ENCODE peak calls at places on chromosomes 13 and 19, in five cellular contexts. One of them, this sample, is unnamed.

GRCh38 chr13:111899714-111900389 is 167.1 kb upstream of the SOX1 start:
- DNase-seq in K562: no peak
- DNase-seq in H1: no peak
- DNase-seq in GM12878: no peak
- DNase-seq in SK-N-SH: no peak
- DNase-seq in this sample: no peak

GRCh38 chr13:24307211-24308067 is 1.9 kb upstream of the C1QTNF9 start:
- DNase-seq in K562: no peak
- DNase-seq in SK-N-SH: no peak
- DNase-seq in H1: no peak
- DNase-seq in GM12878: no peak
- DNase-seq in this sample: no peak

GRCh38 chr13:34620073-34620858 is 321.8 kb upstream of the NBEA start:
- DNase-seq in K562: no peak
- DNase-seq in GM12878: no peak
- DNase-seq in SK-N-SH: peak
- DNase-seq in H1: no peak
- DNase-seq in this sample: no peak

GRCh38 chr19:53332484-53332883 is 1.1 kb upstream of the ZNF845 start:
- DNase-seq in SK-N-SH: no peak
- DNase-seq in K562: no peak
- DNase-seq in H1: no peak
- DNase-seq in GM12878: no peak
- DNase-seq in this sample: no peak

GRCh38 chr13:68976287-68976686 is 1131.3 kb upstream of the ATXN8OS start:
- DNase-seq in K562: no peak
- DNase-seq in H1: no peak
- DNase-seq in GM12878: no peak
- DNase-seq in SK-N-SH: no peak
- DNase-seq in this sample: no peak

GRCh38 chr19:8566855-8567254 is 10.4 kb downstream of the MYO1F start:
- DNase-seq in H1: no peak
- DNase-seq in GM12878: no peak
- DNase-seq in SK-N-SH: no peak
- DNase-seq in K562: no peak
- DNase-seq in this sample: no peak

GRCh38 chr13:100694722-100695644 is 20.4 kb upstream of the TMTC4 start:
- DNase-seq in K562: peak
- DNase-seq in GM12878: no peak
- DNase-seq in H1: peak
- DNase-seq in SK-N-SH: peak
- DNase-seq in this sample: no peak

GRCh38 chr19:35755550-35756371 is 1.1 kb downstream of the HSPB6 start:
- DNase-seq in H1: no peak
- DNase-seq in GM12878: no peak
- DNase-seq in K562: no peak
- DNase-seq in SK-N-SH: no peak
- DNase-seq in this sample: no peak

GRCh38 chr19:56566904-56567273 is 379 bp upstream of the ZNF470 start:
- DNase-seq in K562: no peak
- DNase-seq in GM12878: no peak
- DNase-seq in SK-N-SH: peak
- DNase-seq in H1: no peak
- DNase-seq in this sample: peak

GRCh38 chr13:85985791-85986190 is 186.6 kb upstream of the SLITRK6 start:
- DNase-seq in GM12878: no peak
- DNase-seq in H1: no peak
- DNase-seq in K562: no peak
- DNase-seq in SK-N-SH: no peak
- DNase-seq in this sample: no peak

GRCh38 chr13:98842074-98842473 is 89.6 kb upstream of the SLC15A1 start:
- DNase-seq in K562: no peak
- DNase-seq in GM12878: no peak
- DNase-seq in SK-N-SH: no peak
- DNase-seq in H1: no peak
- DNase-seq in this sample: no peak

GRCh38 chr13:93624371-93624777 is 397.8 kb downstream of the GPC6 start:
- DNase-seq in GM12878: no peak
- DNase-seq in SK-N-SH: no peak
- DNase-seq in H1: no peak
- DNase-seq in K562: no peak
- DNase-seq in this sample: no peak

GRCh38 chr13:36965767-36966166 is 33.4 kb downstream of the ALG5 start:
- DNase-seq in H1: no peak
- DNase-seq in SK-N-SH: no peak
- DNase-seq in GM12878: no peak
- DNase-seq in K562: no peak
- DNase-seq in this sample: no peak

GRCh38 chr19:45767881-45768643 is 990 bp downstream of the SIX5 start:
- DNase-seq in K562: peak
- DNase-seq in SK-N-SH: peak
- DNase-seq in GM12878: no peak
- DNase-seq in H1: no peak
- DNase-seq in this sample: peak

GRCh38 chr13:76884167-76884566 is 2.0 kb downstream of the KCTD12 start:
- DNase-seq in SK-N-SH: no peak
- DNase-seq in H1: peak
- DNase-seq in GM12878: no peak
- DNase-seq in K562: no peak
- DNase-seq in this sample: no peak

GRCh38 chr13:80841346-80841882 is 500.5 kb upstream of the SPRY2 start:
- DNase-seq in H1: no peak
- DNase-seq in GM12878: no peak
- DNase-seq in K562: no peak
- DNase-seq in SK-N-SH: no peak
- DNase-seq in this sample: no peak

GRCh38 chr19:31350693-31351211 is 1.5 kb upstream of the TSHZ3 start:
- DNase-seq in H1: no peak
- DNase-seq in K562: peak
- DNase-seq in GM12878: no peak
- DNase-seq in SK-N-SH: peak
- DNase-seq in this sample: no peak

GRCh38 chr13:94548382-94549240 is 47.3 kb downstream of the TGDS start:
- DNase-seq in H1: peak
- DNase-seq in K562: no peak
- DNase-seq in SK-N-SH: peak
- DNase-seq in GM12878: peak
- DNase-seq in this sample: no peak

GRCh38 chr13:111095031-111095840 is 19.9 kb upstream of the ARHGEF7 start:
- DNase-seq in SK-N-SH: no peak
- DNase-seq in H1: no peak
- DNase-seq in GM12878: no peak
- DNase-seq in K562: no peak
- DNase-seq in this sample: no peak

GRCh38 chr19:11089254-11090013 is at the start of gene LDLR:
- DNase-seq in SK-N-SH: peak
- DNase-seq in K562: peak
- DNase-seq in GM12878: peak
- DNase-seq in H1: peak
- DNase-seq in this sample: peak
- TF ChIP-seq GABPA in SK-N-SH: no peak
- TF ChIP-seq GABPA in K562: no peak
- TF ChIP-seq GABPA in GM12878: no peak
- TF ChIP-seq GABPA in H1: no peak
- TF ChIP-seq GABPA in this sample: no peak

GRCh38 chr19:6048808-6049405 is 61.4 kb downstream of the RFX2 start:
- DNase-seq in H1: no peak
- DNase-seq in GM12878: peak
- DNase-seq in SK-N-SH: peak
- DNase-seq in K562: peak
- DNase-seq in this sample: peak

GRCh38 chr19:6045108-6045507 is 65.2 kb downstream of the RFX2 start:
- DNase-seq in H1: no peak
- DNase-seq in GM12878: no peak
- DNase-seq in K562: no peak
- DNase-seq in SK-N-SH: no peak
- DNase-seq in this sample: no peak

GRCh38 chr19:6048348-6048747 is 62.0 kb downstream of the RFX2 start:
- DNase-seq in GM12878: no peak
- DNase-seq in SK-N-SH: peak
- DNase-seq in H1: no peak
- DNase-seq in K562: no peak
- DNase-seq in this sample: no peak

GRCh38 chr19:6047256-6047655 is 63.0 kb downstream of the RFX2 start:
- DNase-seq in H1: no peak
- DNase-seq in K562: no peak
- DNase-seq in GM12878: no peak
- DNase-seq in SK-N-SH: no peak
- DNase-seq in this sample: no peak

GRCh38 chr19:6047741-6048231 is 62.5 kb downstream of the RFX2 start:
- DNase-seq in SK-N-SH: peak
- DNase-seq in GM12878: no peak
- DNase-seq in K562: peak
- DNase-seq in H1: no peak
- DNase-seq in this sample: no peak
- TF ChIP-seq CTCF in SK-N-SH: peak
- TF ChIP-seq CTCF in GM12878: peak
- TF ChIP-seq CTCF in K562: peak
- TF ChIP-seq CTCF in H1: peak
- TF ChIP-seq CTCF in this sample: peak

GRCh38 chr13:48320396-48320790 is 16.8 kb downstream of the RB1 start:
- DNase-seq in GM12878: no peak
- DNase-seq in K562: no peak
- DNase-seq in SK-N-SH: no peak
- DNase-seq in H1: no peak
- DNase-seq in this sample: no peak
- H3K4me3 ChIP-seq in GM12878: no peak
- H3K4me3 ChIP-seq in K562: no peak
- H3K4me3 ChIP-seq in SK-N-SH: no peak
- H3K4me3 ChIP-seq in H1: no peak
- H3K4me3 ChIP-seq in this sample: no peak

GRCh38 chr19:40393894-40394815 is 4.2 kb upstream of the HIPK4 start:
- DNase-seq in SK-N-SH: no peak
- DNase-seq in H1: no peak
- DNase-seq in GM12878: no peak
- DNase-seq in K562: no peak
- DNase-seq in this sample: no peak

GRCh38 chr19:40390084-40390742 is at the start of gene HIPK4:
- DNase-seq in K562: no peak
- DNase-seq in GM12878: no peak
- DNase-seq in H1: no peak
- DNase-seq in SK-N-SH: no peak
- DNase-seq in this sample: no peak

GRCh38 chr19:40394816-40395210 is 4.8 kb upstream of the HIPK4 start:
- DNase-seq in GM12878: no peak
- DNase-seq in SK-N-SH: no peak
- DNase-seq in K562: no peak
- DNase-seq in H1: no peak
- DNase-seq in this sample: no peak

GRCh38 chr19:40392123-40392522 is 2.1 kb upstream of the HIPK4 start:
- DNase-seq in SK-N-SH: no peak
- DNase-seq in GM12878: no peak
- DNase-seq in K562: peak
- DNase-seq in H1: no peak
- DNase-seq in this sample: no peak

DNA sequence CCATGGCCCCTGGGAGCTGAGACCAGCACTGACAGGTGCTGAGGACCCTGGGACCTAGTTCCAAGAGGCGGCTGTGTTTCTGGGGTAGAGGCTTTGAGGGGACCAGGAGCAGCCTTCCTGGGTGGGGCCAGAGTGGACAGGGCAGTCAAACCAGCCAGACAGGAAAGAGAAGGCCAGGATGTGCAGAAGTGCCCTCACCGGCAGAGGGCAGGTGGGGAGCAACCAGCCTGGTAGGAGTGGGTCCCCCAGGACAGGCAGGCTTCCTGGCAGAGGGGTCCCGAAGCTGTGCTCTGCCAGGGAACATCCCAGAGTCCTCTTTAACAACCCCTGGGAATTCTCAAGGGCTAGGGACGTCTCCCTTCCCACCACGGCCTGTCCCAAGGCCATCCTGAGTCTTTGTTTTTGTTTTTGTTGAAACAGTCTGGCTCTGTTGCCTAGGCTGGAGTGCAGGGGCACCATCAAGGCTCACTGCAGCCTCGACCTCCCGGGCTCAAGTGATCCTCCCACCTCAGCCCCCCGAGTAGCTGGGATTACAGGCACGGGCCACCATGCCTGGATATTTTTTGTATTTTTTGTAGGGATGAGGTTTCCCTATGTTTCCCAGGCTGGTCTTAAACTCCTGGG is 3.0 kb upstream of the HIPK4 start:
- DNase-seq in K562: no peak
- DNase-seq in GM12878: no peak
- DNase-seq in SK-N-SH: no peak
- DNase-seq in H1: no peak
- DNase-seq in this sample: no peak
- TF ChIP-seq GABPA in K562: no peak
- TF ChIP-seq GABPA in GM12878: no peak
- TF ChIP-seq GABPA in SK-N-SH: no peak
- TF ChIP-seq GABPA in H1: no peak
- TF ChIP-seq GABPA in this sample: no peak

DNA sequence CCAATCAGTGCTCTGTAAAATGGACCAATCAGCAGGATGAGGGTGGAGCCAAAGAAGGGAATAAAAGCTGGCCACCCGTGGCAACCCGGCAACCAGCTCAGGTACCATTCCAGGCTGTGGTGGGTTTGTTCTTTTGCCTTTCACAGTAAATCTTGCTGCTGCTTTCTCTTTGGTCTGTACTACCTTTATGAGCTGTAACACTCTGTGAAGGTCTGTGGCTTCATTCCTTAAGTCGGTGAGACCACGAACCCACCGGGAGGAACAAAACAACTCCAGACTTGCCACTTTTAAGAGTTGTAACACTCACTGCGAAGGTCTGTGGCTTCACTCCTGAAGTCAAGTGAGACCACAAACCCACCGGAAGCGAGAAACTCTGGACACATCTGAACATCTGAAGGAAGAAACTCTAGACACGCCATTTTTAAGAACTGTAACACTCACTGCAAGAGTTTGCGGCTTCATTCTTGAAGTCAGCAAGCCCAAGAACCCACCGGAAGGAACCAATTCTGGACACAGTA is 16.5 kb upstream of the SPACA6 start:
- DNase-seq in K562: no peak
- DNase-seq in H1: no peak
- DNase-seq in GM12878: no peak
- DNase-seq in SK-N-SH: no peak
- DNase-seq in this sample: no peak
- TF ChIP-seq CTCF in K562: no peak
- TF ChIP-seq CTCF in H1: no peak
- TF ChIP-seq CTCF in GM12878: no peak
- TF ChIP-seq CTCF in SK-N-SH: no peak
- TF ChIP-seq CTCF in this sample: no peak

GRCh38 chr13:33034897-33035296 is 18.7 kb downstream of the KL start:
- DNase-seq in H1: no peak
- DNase-seq in SK-N-SH: no peak
- DNase-seq in K562: no peak
- DNase-seq in GM12878: no peak
- DNase-seq in this sample: peak

GRCh38 chr13:33045829-33046592 is 29.8 kb downstream of the KL start:
- DNase-seq in GM12878: no peak
- DNase-seq in H1: no peak
- DNase-seq in K562: no peak
- DNase-seq in SK-N-SH: no peak
- DNase-seq in this sample: no peak

GRCh38 chr13:33040116-33040515 is 23.9 kb downstream of the KL start:
- DNase-seq in K562: no peak
- DNase-seq in SK-N-SH: no peak
- DNase-seq in GM12878: no peak
- DNase-seq in H1: no peak
- DNase-seq in this sample: no peak
- H3K4me3 ChIP-seq in K562: no peak
- H3K4me3 ChIP-seq in SK-N-SH: no peak
- H3K4me3 ChIP-seq in GM12878: no peak
- H3K4me3 ChIP-seq in H1: no peak
- H3K4me3 ChIP-seq in this sample: no peak

GRCh38 chr19:43078311-43078710 is 4.2 kb downstream of the PSG2 start:
- DNase-seq in GM12878: no peak
- DNase-seq in K562: no peak
- DNase-seq in SK-N-SH: no peak
- DNase-seq in H1: no peak
- DNase-seq in this sample: no peak
- TF ChIP-seq GABPA in GM12878: no peak
- TF ChIP-seq GABPA in K562: no peak
- TF ChIP-seq GABPA in SK-N-SH: no peak
- TF ChIP-seq GABPA in H1: no peak
- TF ChIP-seq GABPA in this sample: no peak